ENCODE peak calls at places on chromosomes 16 and 17, in seven cellular contexts. Z, P, D, L, B, S and M are unnamed samples.

GRCh38 chr16:681746-682427 is 1.7 kb downstream of the STUB1 start:
- DNase-seq in Z (no peak), P (no peak), D (no peak), L (no peak), B (no peak), S (peak; percentile 62), M (no peak)

GRCh38 chr16:57613514-57613913 is 14.9 kb upstream of the ADGRG1 start:
- DNase-seq in Z (no peak), P (no peak), D (no peak), L (no peak), B (no peak), S (no peak), M (no peak)

GRCh38 chr17:55722742-55723487 is at the start of gene TMEM100:
- DNase-seq in Z (no peak), P (no peak), D (peak; percentile 73), L (no peak), B (no peak), S (peak; percentile 15), M (peak; percentile 82)

GRCh38 chr17:36885161-36885735 is 52.0 kb upstream of the LHX1 start:
- DNase-seq in Z (no peak), P (no peak), D (no peak), L (no peak), B (no peak), S (no peak), M (no peak)

GRCh38 chr17:19337712-19338023 is 24.9 kb downstream of the B9D1 start:
- DNase-seq in Z (no peak), P (no peak), D (no peak), L (no peak), B (no peak), S (no peak), M (no peak)

GRCh38 chr16:17343028-17343427 is 127.7 kb downstream of the XYLT1 start:
- DNase-seq in Z (no peak), P (no peak), D (no peak), L (peak; percentile 63), B (no peak), S (no peak), M (peak; percentile 95)

GRCh38 chr16:29900888-29901606 is 759 bp downstream of the ASPHD1 start:
- DNase-seq in Z (no peak), P (no peak), D (no peak), L (no peak), B (no peak), S (no peak), M (no peak)

GRCh38 chr16:63689068-63689467 is 1432.8 kb downstream of the CDH11 start:
- DNase-seq in Z (no peak), P (no peak), D (peak; percentile 1), L (no peak), B (no peak), S (no peak), M (no peak)

GRCh38 chr16:72972878-72973571 is 74.9 kb downstream of the ZFHX3 start:
- DNase-seq in Z (no peak), P (no peak), D (no peak), L (no peak), B (no peak), S (no peak), M (no peak)

GRCh38 chr17:14926526-14927122 is 338.5 kb downstream of the PMP22 start:
- DNase-seq in Z (peak; percentile 75), P (peak; percentile 29), D (peak; percentile 38), L (no peak), B (peak; percentile 9), S (peak; percentile 27), M (peak; percentile 82)

GRCh38 chr17:39813631-39814030 is 50.5 kb downstream of the IKZF3 start:
- DNase-seq in Z (no peak), P (no peak), D (no peak), L (no peak), B (no peak), S (no peak), M (peak; percentile 43)

GRCh38 chr16:23434380-23434779 is 18.6 kb downstream of the COG7 start:
- DNase-seq in Z (peak; percentile 82), P (peak; percentile 59), D (peak; percentile 72), L (peak; percentile 40), B (no peak), S (peak; percentile 61), M (peak; percentile 78)

GRCh38 chr17:74646231-74646630 is 22.7 kb upstream of the CD300E start:
- DNase-seq in Z (peak; percentile 62), P (peak; percentile 54), D (no peak), L (no peak), B (no peak), S (peak; percentile 16), M (peak; percentile 69)

GRCh38 chr17:80920406-80920805 is 71.2 kb upstream of the CHMP6 start:
- DNase-seq in Z (no peak), P (no peak), D (no peak), L (no peak), B (no peak), S (no peak), M (no peak)

DNA sequence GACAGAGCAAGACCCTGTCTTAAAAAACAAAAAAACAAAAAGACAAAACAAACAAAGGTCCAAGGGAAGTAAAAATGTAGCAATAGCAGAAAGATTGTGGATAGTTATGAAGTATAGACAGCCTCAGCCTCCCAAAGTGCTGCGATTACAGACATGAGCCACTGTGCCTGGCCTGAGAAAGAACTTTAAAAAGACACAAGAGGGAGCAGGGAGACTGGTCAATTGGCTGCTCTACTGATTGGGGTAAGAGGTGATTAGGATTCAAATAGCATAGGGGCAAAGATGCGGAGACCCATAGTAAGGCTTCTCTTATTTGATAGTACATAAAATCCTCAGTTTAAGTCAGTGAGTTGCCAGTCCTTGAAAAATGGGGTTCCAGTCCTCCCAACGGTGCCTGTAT is 518.2 kb upstream of the GOT2 start:
- DNase-seq in Z (peak; percentile 3), P (no peak), D (no peak), L (no peak), B (no peak), S (no peak), M (no peak)
- TF ChIP-seq MAX in Z (no peak), P (no peak), D (no peak), L (no peak), B (no peak), S (no peak), M (no peak)

DNA sequence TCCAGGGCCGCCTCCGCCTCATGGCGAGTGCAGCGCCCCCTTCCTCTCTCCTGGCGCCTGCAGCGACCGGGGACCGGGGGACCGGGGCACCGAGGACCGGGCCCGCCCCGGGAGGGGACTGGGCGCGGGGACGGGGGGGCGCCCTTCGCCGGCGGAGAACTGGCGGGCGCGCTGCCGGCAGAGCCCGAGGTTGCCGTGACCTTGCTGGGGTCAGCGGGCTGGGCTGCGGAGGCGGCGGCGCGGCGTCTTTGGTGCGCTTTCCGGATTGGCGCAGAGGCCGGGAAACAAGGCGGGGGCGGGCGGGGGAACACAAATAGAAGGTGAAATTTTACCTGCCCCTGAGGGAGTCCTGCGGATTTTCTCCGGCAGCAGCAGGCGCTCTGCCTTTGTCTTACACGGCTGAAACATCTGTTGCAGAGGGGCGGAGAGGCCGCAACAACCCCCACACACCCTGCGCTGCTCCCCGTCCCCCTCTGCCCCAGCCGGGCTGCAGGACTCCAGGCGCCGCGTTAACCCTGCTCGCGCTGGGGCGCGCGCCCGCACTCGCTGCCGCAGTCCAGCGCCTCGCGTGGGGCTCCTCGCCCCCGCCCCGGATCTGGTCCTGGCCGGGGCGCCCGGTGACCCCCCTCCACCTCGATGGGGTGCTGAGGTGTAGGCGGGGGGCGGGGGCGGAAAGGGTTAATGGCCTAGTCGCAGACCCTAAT is 53.5 kb downstream of the SREBF1 start:
- DNase-seq in Z (no peak), P (no peak), D (peak; percentile 32), L (peak; percentile 33), B (peak; percentile 38), S (peak; percentile 51), M (peak; percentile 78)
- TF ChIP-seq POLR2A in Z (no peak), P (no peak), D (no peak), L (no peak), B (no peak), S (no peak), M (no peak)

GRCh38 chr16:50268352-50268751 is 2.0 kb downstream of the ADCY7 start:
- DNase-seq in Z (no peak), P (no peak), D (no peak), L (no peak), B (no peak), S (no peak), M (no peak)

GRCh38 chr16:50271148-50272041 is 5.0 kb downstream of the ADCY7 start:
- DNase-seq in Z (no peak), P (no peak), D (no peak), L (no peak), B (no peak), S (peak; percentile 56), M (no peak)

GRCh38 chr16:50270510-50271147 is 4.3 kb downstream of the ADCY7 start:
- DNase-seq in Z (no peak), P (no peak), D (no peak), L (no peak), B (no peak), S (no peak), M (peak; percentile 57)

GRCh38 chr16:50269061-50269705 is 2.8 kb downstream of the ADCY7 start:
- DNase-seq in Z (no peak), P (no peak), D (no peak), L (no peak), B (no peak), S (no peak), M (no peak)

DNA sequence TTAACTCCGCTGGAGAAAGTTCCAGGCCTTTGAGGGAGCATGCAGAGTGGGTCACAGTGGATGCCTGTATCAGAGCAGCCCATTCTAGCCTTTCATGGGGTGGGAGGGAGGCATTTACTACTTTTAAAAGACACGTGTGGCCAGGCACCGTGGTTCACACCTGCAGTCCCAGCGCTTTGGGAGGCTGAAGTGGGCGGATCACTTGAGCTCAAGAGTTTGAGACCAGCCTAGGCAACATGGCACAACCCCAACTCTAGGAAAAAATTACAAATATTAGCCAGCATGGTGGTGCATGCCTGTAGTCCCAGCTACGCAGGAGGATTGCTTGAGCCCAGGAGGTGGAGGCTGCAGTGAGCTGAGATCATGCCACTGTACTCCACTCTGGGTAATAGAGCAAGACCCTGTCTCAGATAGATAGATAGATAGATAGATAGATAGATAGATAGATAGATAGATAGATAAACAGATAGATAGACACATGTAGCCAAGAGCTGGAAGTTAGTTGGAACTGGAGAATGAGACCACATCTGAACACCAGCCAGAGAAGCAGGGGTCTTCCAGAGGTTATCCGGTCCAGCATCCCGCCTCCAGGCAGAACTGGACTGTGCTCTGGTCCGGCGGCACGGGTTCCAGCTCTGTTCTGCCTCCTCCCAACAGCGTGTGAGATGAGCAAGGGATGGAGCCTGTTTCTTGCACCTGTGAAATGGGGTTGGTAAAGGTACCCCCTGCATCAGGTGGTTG is 3.6 kb downstream of the ADCY7 start:
- DNase-seq in Z (no peak), P (no peak), D (no peak), L (no peak), B (no peak), S (no peak), M (no peak)
- TF ChIP-seq MAX in Z (no peak), P (no peak), D (no peak), L (no peak), B (no peak), S (no peak), M (no peak)

GRCh38 chr16:31201511-31202401 is 804 bp downstream of the PYCARD start:
- DNase-seq in Z (no peak), P (no peak), D (no peak), L (no peak), B (no peak), S (peak; percentile 64), M (peak; percentile 90)

GRCh38 chr16:31199430-31200041 is 3.0 kb downstream of the PYCARD start:
- DNase-seq in Z (no peak), P (no peak), D (no peak), L (no peak), B (no peak), S (no peak), M (no peak)

GRCh38 chr16:31200821-31201510 is 1.6 kb downstream of the PYCARD start:
- DNase-seq in Z (peak; percentile 49), P (no peak), D (no peak), L (no peak), B (no peak), S (peak; percentile 64), M (peak; percentile 88)

GRCh38 chr16:31196324-31197088 is 6.1 kb downstream of the PYCARD start:
- DNase-seq in Z (no peak), P (no peak), D (no peak), L (no peak), B (no peak), S (no peak), M (peak; percentile 58)

GRCh38 chr16:31198207-31198882 is 4.2 kb downstream of the PYCARD start:
- DNase-seq in Z (no peak), P (no peak), D (no peak), L (no peak), B (no peak), S (no peak), M (no peak)
- TF ChIP-seq POLR2A in Z (no peak), P (no peak), D (peak; percentile 23), L (peak; percentile 61), B (peak; percentile 54), S (peak; percentile 16), M (no peak)